ENCODE peak calls at places on chromosomes 2 and 18, in five cellular contexts. One of them, this sample, is unnamed.

GRCh38 chr2:131425191-131426021 is 50.5 kb upstream of the TUBA3D start:
- DNase-seq in dorsolateral prefrontal cortex: no peak
- DNase-seq in stimulated activated naive CD8-positive, alpha-beta T cell treated with anti-CD3 and anti-CD28 coated beads, Interleukin-15, amount 100 ng/mL, for 72 hours: no peak
- DNase-seq in brain microvascular endothelial cell: no peak
- DNase-seq in HCEC 1CT: no peak
- DNase-seq in this sample: peak; percentile 41

GRCh38 chr18:46464926-46465655 is 191.9 kb downstream of the LOXHD1 start:
- DNase-seq in dorsolateral prefrontal cortex: no peak
- DNase-seq in stimulated activated naive CD8-positive, alpha-beta T cell treated with anti-CD3 and anti-CD28 coated beads, Interleukin-15, amount 100 ng/mL, for 72 hours: no peak
- DNase-seq in brain microvascular endothelial cell: no peak
- DNase-seq in HCEC 1CT: no peak
- DNase-seq in this sample: no peak

GRCh38 chr2:190344275-190344827 is 962 bp downstream of the INPP1 start:
- DNase-seq in dorsolateral prefrontal cortex: no peak
- DNase-seq in stimulated activated naive CD8-positive, alpha-beta T cell treated with anti-CD3 and anti-CD28 coated beads, Interleukin-15, amount 100 ng/mL, for 72 hours: no peak
- DNase-seq in brain microvascular endothelial cell: no peak
- DNase-seq in HCEC 1CT: peak; percentile 20
- DNase-seq in this sample: no peak

GRCh38 chr2:3493610-3493997 is 25.7 kb downstream of the ADI1 start:
- DNase-seq in dorsolateral prefrontal cortex: no peak
- DNase-seq in stimulated activated naive CD8-positive, alpha-beta T cell treated with anti-CD3 and anti-CD28 coated beads, Interleukin-15, amount 100 ng/mL, for 72 hours: no peak
- DNase-seq in brain microvascular endothelial cell: peak; percentile 78
- DNase-seq in HCEC 1CT: no peak
- DNase-seq in this sample: peak; percentile 61

GRCh38 chr2:144513388-144514100 is 6.4 kb downstream of the ZEB2 start:
- DNase-seq in dorsolateral prefrontal cortex: no peak
- DNase-seq in stimulated activated naive CD8-positive, alpha-beta T cell treated with anti-CD3 and anti-CD28 coated beads, Interleukin-15, amount 100 ng/mL, for 72 hours: no peak
- DNase-seq in brain microvascular endothelial cell: peak; percentile 92
- DNase-seq in HCEC 1CT: peak; percentile 64
- DNase-seq in this sample: peak; percentile 72

GRCh38 chr2:10619643-10620042 is 70.1 kb downstream of the NOL10 start:
- DNase-seq in dorsolateral prefrontal cortex: no peak
- DNase-seq in stimulated activated naive CD8-positive, alpha-beta T cell treated with anti-CD3 and anti-CD28 coated beads, Interleukin-15, amount 100 ng/mL, for 72 hours: no peak
- DNase-seq in brain microvascular endothelial cell: peak; percentile 20
- DNase-seq in HCEC 1CT: peak; percentile 69
- DNase-seq in this sample: no peak

GRCh38 chr2:168160897-168161296 is 86.5 kb downstream of the STK39 start:
- DNase-seq in dorsolateral prefrontal cortex: no peak
- DNase-seq in stimulated activated naive CD8-positive, alpha-beta T cell treated with anti-CD3 and anti-CD28 coated beads, Interleukin-15, amount 100 ng/mL, for 72 hours: peak; percentile 21
- DNase-seq in brain microvascular endothelial cell: no peak
- DNase-seq in HCEC 1CT: no peak
- DNase-seq in this sample: no peak

GRCh38 chr2:128734521-128735295 is 416.0 kb upstream of the HS6ST1 start:
- DNase-seq in dorsolateral prefrontal cortex: no peak
- DNase-seq in stimulated activated naive CD8-positive, alpha-beta T cell treated with anti-CD3 and anti-CD28 coated beads, Interleukin-15, amount 100 ng/mL, for 72 hours: peak; percentile 22
- DNase-seq in brain microvascular endothelial cell: peak; percentile 85
- DNase-seq in HCEC 1CT: no peak
- DNase-seq in this sample: no peak

GRCh38 chr2:197307236-197307932 is 3.2 kb downstream of the ANKRD44 start:
- DNase-seq in dorsolateral prefrontal cortex: no peak
- DNase-seq in stimulated activated naive CD8-positive, alpha-beta T cell treated with anti-CD3 and anti-CD28 coated beads, Interleukin-15, amount 100 ng/mL, for 72 hours: no peak
- DNase-seq in brain microvascular endothelial cell: no peak
- DNase-seq in HCEC 1CT: no peak
- DNase-seq in this sample: no peak

GRCh38 chr2:529425-529824 is 147.8 kb downstream of the TMEM18 start:
- DNase-seq in dorsolateral prefrontal cortex: no peak
- DNase-seq in stimulated activated naive CD8-positive, alpha-beta T cell treated with anti-CD3 and anti-CD28 coated beads, Interleukin-15, amount 100 ng/mL, for 72 hours: no peak
- DNase-seq in brain microvascular endothelial cell: peak; percentile 33
- DNase-seq in HCEC 1CT: no peak
- DNase-seq in this sample: no peak

GRCh38 chr2:45510701-45511420 is 100.2 kb downstream of the SRBD1 start:
- DNase-seq in dorsolateral prefrontal cortex: no peak
- DNase-seq in stimulated activated naive CD8-positive, alpha-beta T cell treated with anti-CD3 and anti-CD28 coated beads, Interleukin-15, amount 100 ng/mL, for 72 hours: no peak
- DNase-seq in brain microvascular endothelial cell: no peak
- DNase-seq in HCEC 1CT: no peak
- DNase-seq in this sample: no peak

GRCh38 chr2:150672311-150672710 is 184.8 kb upstream of the RND3 start:
- DNase-seq in dorsolateral prefrontal cortex: no peak
- DNase-seq in stimulated activated naive CD8-positive, alpha-beta T cell treated with anti-CD3 and anti-CD28 coated beads, Interleukin-15, amount 100 ng/mL, for 72 hours: no peak
- DNase-seq in brain microvascular endothelial cell: no peak
- DNase-seq in HCEC 1CT: peak; percentile 79
- DNase-seq in this sample: no peak

GRCh38 chr2:127577208-127577475 is 41.7 kb downstream of the MYO7B start:
- DNase-seq in dorsolateral prefrontal cortex: no peak
- DNase-seq in stimulated activated naive CD8-positive, alpha-beta T cell treated with anti-CD3 and anti-CD28 coated beads, Interleukin-15, amount 100 ng/mL, for 72 hours: no peak
- DNase-seq in brain microvascular endothelial cell: no peak
- DNase-seq in HCEC 1CT: no peak
- DNase-seq in this sample: no peak

GRCh38 chr2:199659207-199659606 is 191.8 kb downstream of the FTCDNL1 start:
- DNase-seq in dorsolateral prefrontal cortex: peak; percentile 16
- DNase-seq in stimulated activated naive CD8-positive, alpha-beta T cell treated with anti-CD3 and anti-CD28 coated beads, Interleukin-15, amount 100 ng/mL, for 72 hours: peak; percentile 18
- DNase-seq in brain microvascular endothelial cell: peak; percentile 17
- DNase-seq in HCEC 1CT: no peak
- DNase-seq in this sample: peak; percentile 71

GRCh38 chr18:49813071-49813320 is 337 bp downstream of the ACAA2 start:
- DNase-seq in dorsolateral prefrontal cortex: peak; percentile 32
- DNase-seq in stimulated activated naive CD8-positive, alpha-beta T cell treated with anti-CD3 and anti-CD28 coated beads, Interleukin-15, amount 100 ng/mL, for 72 hours: no peak
- DNase-seq in brain microvascular endothelial cell: peak; percentile 16
- DNase-seq in HCEC 1CT: peak; percentile 26
- DNase-seq in this sample: no peak

GRCh38 chr2:29502452-29502851 is 387.2 kb downstream of the CLIP4 start:
- DNase-seq in dorsolateral prefrontal cortex: no peak
- DNase-seq in stimulated activated naive CD8-positive, alpha-beta T cell treated with anti-CD3 and anti-CD28 coated beads, Interleukin-15, amount 100 ng/mL, for 72 hours: no peak
- DNase-seq in brain microvascular endothelial cell: no peak
- DNase-seq in HCEC 1CT: peak; percentile 70
- DNase-seq in this sample: no peak

GRCh38 chr2:237967463-237967871 is 653 bp downstream of the UBE2F start:
- DNase-seq in dorsolateral prefrontal cortex: peak; percentile 17
- DNase-seq in stimulated activated naive CD8-positive, alpha-beta T cell treated with anti-CD3 and anti-CD28 coated beads, Interleukin-15, amount 100 ng/mL, for 72 hours: no peak
- DNase-seq in brain microvascular endothelial cell: no peak
- DNase-seq in HCEC 1CT: no peak
- DNase-seq in this sample: peak; percentile 51

GRCh38 chr2:240507778-240508251 is 50.0 kb downstream of the ANKMY1 start:
- DNase-seq in dorsolateral prefrontal cortex: no peak
- DNase-seq in stimulated activated naive CD8-positive, alpha-beta T cell treated with anti-CD3 and anti-CD28 coated beads, Interleukin-15, amount 100 ng/mL, for 72 hours: no peak
- DNase-seq in brain microvascular endothelial cell: no peak
- DNase-seq in HCEC 1CT: no peak
- DNase-seq in this sample: no peak

GRCh38 chr2:50838316-50838715 is 193.6 kb downstream of the NRXN1 start:
- DNase-seq in dorsolateral prefrontal cortex: no peak
- DNase-seq in stimulated activated naive CD8-positive, alpha-beta T cell treated with anti-CD3 and anti-CD28 coated beads, Interleukin-15, amount 100 ng/mL, for 72 hours: no peak
- DNase-seq in brain microvascular endothelial cell: no peak
- DNase-seq in HCEC 1CT: no peak
- DNase-seq in this sample: no peak

GRCh38 chr2:119746836-119747235 is 12.9 kb upstream of the PTPN4 start:
- DNase-seq in dorsolateral prefrontal cortex: no peak
- DNase-seq in stimulated activated naive CD8-positive, alpha-beta T cell treated with anti-CD3 and anti-CD28 coated beads, Interleukin-15, amount 100 ng/mL, for 72 hours: no peak
- DNase-seq in brain microvascular endothelial cell: no peak
- DNase-seq in HCEC 1CT: peak; percentile 16
- DNase-seq in this sample: no peak

This sample was measured in retina.